ENCODE peak calls at places on chromosome 5, in seven cellular contexts. T is CD4-positive, CD25-positive, alpha-beta regulatory T cell; Y is vagina; E is NCI-H82; M is aorta; S is dorsolateral prefrontal cortex; V is AG09319. I is an unnamed sample.

GRCh38 chr5:85967681-85968080 is 650.1 kb upstream of the COX7C start:
- DNase-seq in T (no peak), Y (no peak), E (no peak), M (no peak), S (no peak), V (no peak), I (no peak)

GRCh38 chr5:157748740-157749461 is 5.4 kb downstream of the LSM11 start:
- DNase-seq in T (no peak), Y (no peak), E (no peak), M (no peak), S (no peak), V (no peak), I (no peak)

GRCh38 chr5:6632324-6632930 is 417 bp downstream of the NSUN2 start:
- DNase-seq in T (no peak), Y (no peak), E (peak), M (no peak), S (peak), V (no peak), I (no peak)

GRCh38 chr5:127878174-127878750 is 175.1 kb downstream of the CCDC192 start:
- DNase-seq in T (peak), Y (no peak), E (peak), M (no peak), S (no peak), V (no peak), I (peak)

GRCh38 chr5:135028791-135029467 is 5.1 kb downstream of the PITX1 start:
- DNase-seq in T (no peak), Y (no peak), E (no peak), M (no peak), S (no peak), V (peak), I (no peak)

GRCh38 chr5:106303911-106304310 is 1366.8 kb downstream of the EFNA5 start:
- DNase-seq in T (no peak), Y (no peak), E (no peak), M (no peak), S (no peak), V (no peak), I (no peak)

GRCh38 chr5:132063090-132063911 is 2.8 kb downstream of the IL3 start:
- DNase-seq in T (peak), Y (no peak), E (peak), M (peak), S (peak), V (peak), I (peak)

GRCh38 chr5:1446602-1447343 is 1.5 kb upstream of the SLC6A3 start:
- DNase-seq in T (no peak), Y (no peak), E (no peak), M (peak), S (no peak), V (no peak), I (no peak)

GRCh38 chr5:51326844-51327243 is 56.4 kb upstream of the ISL1 start:
- DNase-seq in T (no peak), Y (no peak), E (no peak), M (no peak), S (no peak), V (no peak), I (no peak)

GRCh38 chr5:79464695-79465332 is 49.1 kb downstream of the HOMER1 start:
- DNase-seq in T (peak), Y (no peak), E (peak), M (no peak), S (no peak), V (no peak), I (peak)

GRCh38 chr5:57724836-57725235 is 242.2 kb upstream of the ACTBL2 start:
- DNase-seq in T (no peak), Y (no peak), E (no peak), M (no peak), S (no peak), V (no peak), I (no peak)

GRCh38 chr5:153969563-153969895 is 69.2 kb downstream of the FAM114A2 start:
- DNase-seq in T (no peak), Y (no peak), E (no peak), M (no peak), S (no peak), V (no peak), I (peak)

GRCh38 chr5:7592910-7593309 is 197.0 kb downstream of the ADCY2 start:
- DNase-seq in T (no peak), Y (no peak), E (peak), M (no peak), S (no peak), V (no peak), I (no peak)

GRCh38 chr5:171437286-171437821 is 17.9 kb downstream of the FGF18 start:
- DNase-seq in T (no peak), Y (no peak), E (no peak), M (no peak), S (no peak), V (no peak), I (no peak)

GRCh38 chr5:149005077-149005892 is 57.6 kb downstream of the SH3TC2 start:
- DNase-seq in T (no peak), Y (peak), E (peak), M (no peak), S (no peak), V (peak), I (no peak)

GRCh38 chr5:6772886-6773285 is 59.7 kb downstream of the TENT4A start:
- DNase-seq in T (no peak), Y (no peak), E (peak), M (no peak), S (no peak), V (no peak), I (no peak)

GRCh38 chr5:136087961-136088871 is 44.4 kb upstream of the SMAD5 start:
- DNase-seq in T (no peak), Y (no peak), E (no peak), M (peak), S (no peak), V (peak), I (peak)

GRCh38 chr5:136526798-136527197 is 161.5 kb upstream of the TRPC7 start:
- DNase-seq in T (no peak), Y (no peak), E (no peak), M (no peak), S (no peak), V (no peak), I (no peak)

GRCh38 chr5:180209137-180209581 is at the start of gene RASGEF1C:
- DNase-seq in T (peak), Y (no peak), E (peak), M (no peak), S (peak), V (no peak), I (peak)

GRCh38 chr5:180328296-180329137 is 24.6 kb downstream of the GFPT2 start:
- DNase-seq in T (peak), Y (no peak), E (peak), M (peak), S (peak), V (no peak), I (peak)

GRCh38 chr5:122102825-122103224 is 24.8 kb upstream of the LOX start:
- DNase-seq in T (no peak), Y (no peak), E (no peak), M (no peak), S (no peak), V (no peak), I (no peak)

GRCh38 chr5:153891394-153891793 is 147.3 kb downstream of the FAM114A2 start:
- DNase-seq in T (no peak), Y (no peak), E (no peak), M (no peak), S (no peak), V (no peak), I (no peak)

GRCh38 chr5:167643616-167644015 is 647.8 kb upstream of the WWC1 start:
- DNase-seq in T (no peak), Y (no peak), E (no peak), M (no peak), S (no peak), V (no peak), I (no peak)

GRCh38 chr5:154333016-154333415 is 112.8 kb upstream of the SAP30L start:
- DNase-seq in T (no peak), Y (no peak), E (no peak), M (no peak), S (no peak), V (no peak), I (no peak)

GRCh38 chr5:123518111-123518510 is 6.1 kb downstream of the CSNK1G3 start:
- DNase-seq in T (peak), Y (no peak), E (peak), M (no peak), S (no peak), V (no peak), I (no peak)

GRCh38 chr5:67032921-67033664 is 163.5 kb downstream of the CD180 start:
- DNase-seq in T (no peak), Y (no peak), E (no peak), M (no peak), S (no peak), V (no peak), I (peak)

GRCh38 chr5:136424835-136425694 is 59.7 kb upstream of the TRPC7 start:
- DNase-seq in T (peak), Y (no peak), E (peak), M (peak), S (peak), V (no peak), I (peak)

I was measured in MV-4-11.